ENCODE peak calls at places on chromosomes 3 and 15, in five cellular contexts. U is GM12865, W is K562, P is spleen, N is AG10803. F is an unnamed sample.

GRCh38 chr15:29815000-29815704 is 7.1 kb downstream of the TJP1 start:
- DNase-seq in U (no peak), W (peak), P (no peak), N (peak), F (no peak)

GRCh38 chr3:105473521-105474223 is 107.0 kb downstream of the ALCAM start:
- DNase-seq in U (peak), W (no peak), P (no peak), N (peak), F (no peak)

GRCh38 chr3:114104414-114104813 is 47.9 kb downstream of the QTRT2 start:
- DNase-seq in U (no peak), W (no peak), P (no peak), N (no peak), F (no peak)

GRCh38 chr3:82133070-82133606 is 371.7 kb upstream of the GBE1 start:
- DNase-seq in U (peak), W (peak), P (peak), N (peak), F (peak)

GRCh38 chr3:52086939-52087675 is 30.7 kb upstream of the DUSP7 start:
- DNase-seq in U (no peak), W (no peak), P (peak), N (peak), F (no peak)

GRCh38 chr15:95875141-95875643 is 455.3 kb upstream of the NR2F2 start:
- DNase-seq in U (peak), W (no peak), P (no peak), N (peak), F (no peak)

GRCh38 chr3:169591983-169592644 is 71.4 kb downstream of the MECOM start:
- DNase-seq in U (peak), W (no peak), P (no peak), N (no peak), F (no peak)

GRCh38 chr3:100810671-100811070 is 101.4 kb downstream of the TFG start:
- DNase-seq in U (no peak), W (no peak), P (no peak), N (peak), F (no peak)

GRCh38 chr15:80609512-80609946 is 85.6 kb upstream of the ABHD17C start:
- DNase-seq in U (no peak), W (no peak), P (no peak), N (peak), F (no peak)

GRCh38 chr3:124558898-124559649 is 171.2 kb upstream of the UMPS start:
- DNase-seq in U (no peak), W (no peak), P (no peak), N (peak), F (no peak)

GRCh38 chr3:5095879-5096278 is 26.2 kb upstream of the ARL8B start:
- DNase-seq in U (no peak), W (no peak), P (no peak), N (no peak), F (no peak)
- H3K4me3 ChIP-seq in U (no peak), W (no peak), P (no peak), N (peak), F (no peak)

DNA sequence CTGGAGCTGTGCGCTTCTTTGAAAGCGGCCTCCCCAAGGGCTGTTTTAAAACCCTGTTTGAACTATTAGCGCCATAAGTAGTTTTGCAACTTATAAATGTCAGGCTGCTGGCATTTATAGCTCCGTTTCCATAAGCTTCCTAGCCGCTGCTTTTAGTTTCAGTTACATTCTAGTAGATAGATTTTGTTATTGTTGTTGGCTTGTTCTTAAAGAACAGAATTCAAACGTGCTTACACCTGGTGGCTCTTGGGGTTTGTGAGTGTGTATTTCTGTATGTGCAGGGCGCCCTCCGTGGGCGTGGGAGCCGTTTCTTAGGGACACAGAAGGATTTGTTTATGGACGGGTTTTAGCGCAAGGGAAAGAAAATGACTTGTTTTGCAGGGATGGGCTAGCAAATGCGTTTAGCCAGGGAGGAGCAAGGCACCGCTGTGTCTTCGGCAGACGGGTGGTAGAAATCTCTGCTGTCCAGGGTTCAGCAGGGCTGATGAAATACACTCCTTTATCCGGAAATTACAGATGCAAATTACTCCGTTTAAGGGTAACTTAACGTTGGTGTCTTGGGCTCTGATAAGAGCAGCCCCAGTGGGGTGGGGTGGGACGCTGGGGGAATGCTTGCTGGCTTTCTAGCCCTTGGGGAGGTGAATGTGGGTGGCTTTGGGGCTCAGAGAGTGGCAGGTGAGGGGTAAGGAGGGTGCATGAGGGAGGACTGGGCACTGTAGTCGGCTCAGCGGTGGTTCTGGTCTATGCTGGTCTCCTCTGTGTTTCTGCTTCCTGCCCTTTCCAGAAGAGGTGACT is 701 bp downstream of the SV2B start:
- DNase-seq in U (no peak), W (no peak), P (no peak), N (peak), F (no peak)
- TF ChIP-seq CTCF in U (no peak), W (no peak), P (no peak), N (no peak), F (no peak)

GRCh38 chr3:3825025-3825424 is 25.8 kb downstream of the LRRN1 start:
- DNase-seq in U (no peak), W (no peak), P (no peak), N (no peak), F (no peak)
- H3K4me3 ChIP-seq in U (no peak), W (no peak), P (no peak), N (no peak), F (no peak)

GRCh38 chr3:24151595-24151994 is 206.5 kb downstream of the NR1D2 start:
- DNase-seq in U (no peak), W (no peak), P (no peak), N (no peak), F (no peak)

GRCh38 chr3:24154003-24154695 is 209.1 kb downstream of the NR1D2 start:
- DNase-seq in U (peak), W (no peak), P (no peak), N (no peak), F (peak)

GRCh38 chr3:24145981-24146822 is 201.1 kb downstream of the NR1D2 start:
- DNase-seq in U (no peak), W (no peak), P (no peak), N (peak), F (no peak)

GRCh38 chr3:24145481-24145880 is 200.4 kb downstream of the NR1D2 start:
- DNase-seq in U (no peak), W (no peak), P (no peak), N (peak), F (no peak)

DNA sequence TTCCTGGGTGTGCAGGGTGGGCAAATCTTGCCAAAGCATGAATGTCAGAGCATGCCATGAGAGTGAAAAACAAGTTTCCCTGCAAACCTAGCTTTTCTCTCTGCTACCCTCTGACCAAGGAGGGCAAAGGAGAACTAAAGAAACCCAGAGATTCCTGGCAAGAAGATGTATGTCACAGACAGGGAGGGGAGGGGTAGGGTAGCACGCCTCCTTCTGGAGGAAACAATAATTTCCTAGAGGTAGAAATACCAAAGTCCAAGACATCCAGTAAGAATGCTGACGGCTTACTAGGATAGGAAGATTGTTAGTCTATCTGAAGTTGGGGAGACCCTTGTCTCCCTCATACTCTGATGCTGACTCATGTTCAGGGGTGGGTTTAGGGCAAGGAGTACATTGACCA is 203.9 kb downstream of the NR1D2 start:
- DNase-seq in U (peak), W (peak), P (no peak), N (no peak), F (no peak)
- TF ChIP-seq CTCF in U (peak), W (peak), P (no peak), N (no peak), F (peak)

GRCh38 chr3:66198437-66199088 is 22.2 kb upstream of the SLC25A26 start:
- DNase-seq in U (no peak), W (no peak), P (no peak), N (no peak), F (no peak)

GRCh38 chr3:66199089-66199473 is 21.7 kb upstream of the SLC25A26 start:
- DNase-seq in U (no peak), W (no peak), P (no peak), N (no peak), F (no peak)

GRCh38 chr3:66200147-66200546 is 20.7 kb upstream of the SLC25A26 start:
- DNase-seq in U (no peak), W (no peak), P (no peak), N (no peak), F (no peak)

GRCh38 chr3:66196633-66197032 is 24.2 kb upstream of the SLC25A26 start:
- DNase-seq in U (no peak), W (no peak), P (no peak), N (no peak), F (no peak)

GRCh38 chr3:66195347-66195783 is 25.4 kb upstream of the SLC25A26 start:
- DNase-seq in U (peak), W (peak), P (no peak), N (peak), F (no peak)
- H3K4me3 ChIP-seq in U (no peak), W (no peak), P (no peak), N (peak), F (no peak)

GRCh38 chr3:41202834-41203345 is 3.6 kb downstream of the CTNNB1 start:
- DNase-seq in U (peak), W (no peak), P (no peak), N (peak), F (no peak)
- TF ChIP-seq CTCF in U (peak), W (peak), P (no peak), N (peak), F (peak)

DNA sequence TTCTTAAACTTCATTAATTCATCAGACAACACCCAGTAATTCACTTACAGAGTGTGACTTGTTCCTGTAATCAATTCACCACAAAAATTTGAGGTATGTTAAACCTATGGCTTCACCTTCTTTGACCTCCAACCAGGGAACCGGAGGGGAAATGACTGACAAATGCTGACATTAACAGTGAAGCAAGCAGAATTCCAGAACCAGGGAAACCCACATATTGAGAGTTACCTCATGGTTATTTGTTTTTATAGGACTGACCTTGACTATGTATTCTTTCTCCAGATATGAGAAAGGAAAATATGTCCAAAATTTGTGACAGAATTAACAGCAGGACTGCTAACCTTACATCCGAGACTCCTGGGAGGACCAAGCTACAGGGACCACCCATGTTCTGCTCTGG is 2.7 kb downstream of the P3H2 start:
- DNase-seq in U (no peak), W (no peak), P (no peak), N (peak), F (no peak)
- H3K4me3 ChIP-seq in U (peak), W (no peak), P (peak), N (no peak), F (no peak)

GRCh38 chr3:161395115-161395514 is 23.8 kb upstream of the SPTSSB start:
- DNase-seq in U (no peak), W (no peak), P (no peak), N (no peak), F (no peak)
- TF ChIP-seq CTCF in U (no peak), W (no peak), P (no peak), N (no peak), F (no peak)

DNA sequence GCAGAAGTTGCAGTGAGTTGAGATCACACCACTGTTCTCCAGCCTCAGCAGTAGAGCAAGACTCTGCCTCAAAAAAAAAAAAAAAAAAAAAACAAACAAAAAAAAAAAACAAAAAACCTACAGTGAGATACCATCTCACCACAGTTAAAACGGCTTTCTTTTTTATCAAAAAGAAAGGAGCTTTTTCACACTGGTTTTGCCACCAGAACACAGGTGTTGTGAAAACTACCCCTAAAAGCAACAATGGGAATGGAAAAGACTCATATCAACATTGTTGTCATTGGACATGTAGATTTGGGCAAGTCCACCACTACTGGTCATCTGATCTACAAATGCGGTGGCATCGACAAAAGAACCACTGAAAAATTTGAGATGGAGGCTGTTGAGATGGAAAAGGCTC is 24.9 kb upstream of the SLC25A38 start:
- DNase-seq in U (no peak), W (no peak), P (no peak), N (no peak), F (no peak)
- H3K4me3 ChIP-seq in U (no peak), W (no peak), P (no peak), N (no peak), F (no peak)

GRCh38 chr15:70098461-70099166 is 897 bp upstream of the TLE3 start:
- DNase-seq in U (peak), W (peak), P (peak), N (no peak), F (no peak)
- TF ChIP-seq CTCF in U (no peak), W (no peak), P (no peak), N (no peak), F (no peak)

F was measured in GM12864.